ENCODE peak calls at places on chromosomes 2 and 18, in ten cellular contexts. A, Y, U, P, Z, F, Q, E, L and B are unnamed samples.

GRCh38 chr18:36532394-36532793 is 234.9 kb downstream of the FHOD3 start:
- DNase-seq in Y (no peak), A (no peak), Q (no peak), U (no peak), F (no peak), L (no peak), P (no peak), Z (no peak), E (no peak), B (no peak)

GRCh38 chr2:238450440-238450861 is 23.7 kb downstream of the ASB1 start:
- DNase-seq in U (no peak), Y (no peak), Z (no peak), Q (peak), F (no peak), P (no peak), E (peak), A (no peak), L (no peak), B (no peak)

GRCh38 chr2:43082111-43082877 is 144.1 kb downstream of the ZFP36L2 start:
- DNase-seq in E (peak), Z (no peak), L (no peak), A (peak), Y (no peak), P (no peak), Q (no peak), U (no peak), F (no peak), B (no peak)

GRCh38 chr2:45748239-45748638 is 96.8 kb downstream of the PRKCE start:
- DNase-seq in Z (no peak), Q (no peak), Y (no peak), L (no peak), P (no peak), F (no peak), U (no peak), A (peak), E (peak), B (no peak)

GRCh38 chr2:201358684-201359083 is 1.5 kb upstream of the FLACC1 start:
- DNase-seq in P (peak), U (no peak), Y (no peak), A (peak), Z (no peak), E (no peak), L (no peak), Q (no peak), F (no peak), B (no peak)

GRCh38 chr2:197097578-197098366 is 171.3 kb upstream of the PGAP1 start:
- DNase-seq in P (no peak), Q (peak), L (no peak), Y (no peak), E (peak), A (peak), U (no peak), Z (no peak), F (no peak), B (no peak)

GRCh38 chr2:236565879-236566402 is 3.7 kb upstream of the ACKR3 start:
- DNase-seq in U (no peak), A (no peak), E (no peak), L (no peak), Z (no peak), P (no peak), Q (no peak), Y (no peak), F (no peak), B (no peak)

GRCh38 chr18:2111456-2111855 is 459.8 kb downstream of the METTL4 start:
- DNase-seq in E (no peak), P (no peak), Z (no peak), A (peak), F (no peak), Q (no peak), Y (no peak), U (no peak), L (no peak), B (no peak)